ENCODE peak calls at places on chromosomes 3 and 15, in eight cellular contexts. J is small intestine; K is H1; O is astrocyte; I is heart left ventricle; P is A673; D is CD4-positive, CD25-positive, alpha-beta regulatory T cell; F is CD8-positive, alpha-beta memory T cell. E is an unnamed sample.

GRCh38 chr3:15356186-15356585 is 23.8 kb upstream of the SH3BP5 start:
- DNase-seq in J (no peak), K (no peak), O (peak; percentile 69), I (no peak), P (no peak), D (no peak), F (no peak), E (no peak)

GRCh38 chr3:55880357-55880756 is 393.3 kb upstream of the WNT5A start:
- DNase-seq in J (no peak), K (no peak), O (no peak), I (no peak), P (no peak), D (no peak), F (no peak), E (no peak)

GRCh38 chr15:47820780-47821319 is 103.5 kb downstream of the SEMA6D start:
- DNase-seq in J (no peak), K (no peak), O (peak; percentile 94), I (no peak), P (no peak), D (no peak), F (no peak), E (no peak)

GRCh38 chr3:98039322-98040024 is 4.4 kb upstream of the GABRR3 start:
- DNase-seq in J (peak; percentile 79), K (peak; percentile 81), O (peak; percentile 72), I (no peak), P (peak; percentile 86), D (peak; percentile 88), F (peak; percentile 82), E (no peak)

GRCh38 chr15:92391640-92392039 is 2.0 kb upstream of the ST8SIA2 start:
- DNase-seq in J (peak; percentile 32), K (peak; percentile 60), O (peak; percentile 28), I (no peak), P (peak; percentile 47), D (no peak), F (no peak), E (no peak)

GRCh38 chr3:13145131-13145825 is 72.0 kb upstream of the IQSEC1 start:
- DNase-seq in J (no peak), K (no peak), O (no peak), I (peak; percentile 38), P (no peak), D (no peak), F (no peak), E (no peak)

GRCh38 chr3:166187237-166187636 is 350.0 kb upstream of the BCHE start:
- DNase-seq in J (no peak), K (no peak), O (no peak), I (no peak), P (no peak), D (no peak), F (no peak), E (no peak)

GRCh38 chr15:72782993-72783562 is 480 bp downstream of the ADPGK start:
- DNase-seq in J (peak; percentile 41), K (no peak), O (no peak), I (no peak), P (no peak), D (peak; percentile 67), F (peak; percentile 49), E (peak; percentile 71)

GRCh38 chr15:74423443-74424257 is 10.1 kb downstream of the SEMA7A start:
- DNase-seq in J (no peak), K (no peak), O (no peak), I (no peak), P (no peak), D (no peak), F (no peak), E (no peak)

GRCh38 chr3:193906849-193907410 is 229.0 kb upstream of the HES1 start:
- DNase-seq in J (no peak), K (no peak), O (no peak), I (no peak), P (no peak), D (no peak), F (no peak), E (no peak)

GRCh38 chr3:46393554-46394434 is 13.1 kb downstream of the CCR5AS start:
- DNase-seq in J (no peak), K (no peak), O (no peak), I (no peak), P (peak; percentile 22), D (no peak), F (no peak), E (peak; percentile 56)

GRCh38 chr3:183253961-183254815 is 1.1 kb downstream of the B3GNT5 start:
- DNase-seq in J (peak; percentile 19), K (peak; percentile 78), O (peak; percentile 19), I (peak; percentile 78), P (peak; percentile 49), D (peak; percentile 10), F (peak; percentile 3), E (peak; percentile 74)

GRCh38 chr15:61743352-61743909 is 316.8 kb downstream of the VPS13C start:
- DNase-seq in J (no peak), K (no peak), O (no peak), I (no peak), P (no peak), D (no peak), F (no peak), E (no peak)

GRCh38 chr3:188568750-188569149 is 414.8 kb downstream of the LPP start:
- DNase-seq in J (no peak), K (no peak), O (peak; percentile 64), I (no peak), P (no peak), D (no peak), F (peak; percentile 44), E (no peak)

GRCh38 chr15:71784719-71785118 is 25.6 kb upstream of the NR2E3 start:
- DNase-seq in J (no peak), K (peak; percentile 85), O (no peak), I (no peak), P (peak; percentile 28), D (no peak), F (no peak), E (no peak)

DNA sequence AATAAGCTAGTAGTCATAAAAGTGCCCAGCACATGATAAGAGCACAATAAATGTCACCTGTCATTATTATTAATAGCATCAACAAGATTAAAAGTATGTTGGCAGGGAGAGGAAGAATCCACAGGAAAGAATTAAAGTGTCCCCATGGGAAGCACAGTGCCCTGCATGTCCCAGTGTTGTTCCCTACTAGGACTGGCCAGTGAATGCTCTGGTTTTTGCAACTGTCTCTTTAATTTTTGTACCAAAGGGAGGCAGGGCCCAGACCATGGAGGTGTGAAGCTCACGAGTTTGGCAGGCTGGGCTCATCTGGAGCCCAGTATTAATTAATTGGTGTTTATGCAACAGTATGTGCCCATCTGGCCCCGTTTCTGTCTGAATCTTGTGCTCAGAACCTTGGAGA is 72.0 kb upstream of the SPATA12 start:
- DNase-seq in J (peak; percentile 58), K (no peak), O (no peak), I (no peak), P (no peak), D (no peak), F (no peak), E (no peak)
- H3K27ac ChIP-seq in J (no peak overlapping the region), K (no peak overlapping the region), O (no peak overlapping the region), I (peak overlapping the region; percentile 13), P (no peak overlapping the region), D (no peak overlapping the region), F (no peak overlapping the region), E (peak overlapping the region; percentile 2)

DNA sequence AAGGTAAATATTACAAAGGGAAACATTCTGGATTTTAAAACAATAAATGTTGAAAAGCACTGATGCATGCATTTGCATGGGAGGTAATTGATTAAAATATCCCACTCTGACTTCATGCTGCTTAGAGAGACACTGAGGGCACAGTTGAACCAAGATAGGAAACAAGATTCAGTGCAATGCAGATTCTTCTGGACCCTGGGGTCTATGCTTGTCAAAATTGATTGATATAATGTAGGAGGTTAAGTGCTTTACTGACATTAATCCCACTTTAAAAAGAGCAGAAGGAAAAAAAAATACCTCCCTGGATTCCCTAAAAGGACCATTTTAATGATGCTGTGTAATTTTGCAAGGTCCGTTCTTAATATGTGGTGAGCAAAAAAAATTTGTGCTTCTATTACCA is 454.2 kb downstream of the GABRB3 start:
- DNase-seq in J (no peak), K (no peak), O (no peak), I (no peak), P (no peak), D (no peak), F (no peak), E (no peak)
- H3K9me3 ChIP-seq in J (no peaks in the 10 kb centered on the region), K (peaks cover 13% of the 10 kb centered on the region), O (no peaks in the 10 kb centered on the region), I (no peaks in the 10 kb centered on the region), P (peaks cover 43% of the 10 kb centered on the region), D (no peaks in the 10 kb centered on the region), F (no peaks in the 10 kb centered on the region), E (no peaks in the 10 kb centered on the region)

GRCh38 chr3:47578119-47578630 is 490 bp downstream of the CSPG5 start:
- DNase-seq in J (peak; percentile 19), K (peak; percentile 77), O (no peak), I (peak; percentile 68), P (peak; percentile 22), D (peak; percentile 24), F (peak; percentile 34), E (peak; percentile 60)
- H3K27ac ChIP-seq in J (no peak overlapping the region), K (no peak overlapping the region), O (no peak overlapping the region), I (no peak overlapping the region), P (peak overlapping the region; percentile 59), D (no peak overlapping the region), F (no peak overlapping the region), E (no peak overlapping the region)

DNA sequence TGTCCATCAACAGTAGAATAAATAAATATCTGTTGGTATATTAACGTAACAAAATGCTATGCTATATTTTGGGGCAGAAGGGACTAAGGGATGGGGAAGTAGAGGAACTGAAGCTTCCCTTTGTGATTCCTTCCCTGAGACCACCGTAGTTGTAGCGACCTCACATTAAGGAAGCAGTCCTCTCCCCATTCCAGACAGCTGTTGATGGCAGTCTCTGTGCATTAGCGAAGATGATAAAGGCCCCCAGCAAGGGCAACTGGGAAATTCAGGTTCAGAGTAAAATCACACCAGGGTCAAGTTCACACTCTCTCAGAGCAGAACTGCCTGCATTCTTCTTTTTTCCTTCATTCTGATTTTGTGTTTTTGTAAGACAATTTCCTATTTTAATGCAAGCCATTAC is 259.0 kb downstream of the MEX3B start:
- DNase-seq in J (no peak), K (no peak), O (no peak), I (no peak), P (no peak), D (no peak), F (no peak), E (no peak)
- H3K9me3 ChIP-seq in J (no peaks in the 10 kb centered on the region), K (peaks cover 4% of the 10 kb centered on the region), O (peaks cover 5% of the 10 kb centered on the region), I (no peaks in the 10 kb centered on the region), P (no peaks in the 10 kb centered on the region), D (no peaks in the 10 kb centered on the region), F (no peaks in the 10 kb centered on the region), E (no peaks in the 10 kb centered on the region)

GRCh38 chr15:95174281-95174680 is 942.9 kb downstream of the MCTP2 start:
- DNase-seq in J (no peak), K (no peak), O (peak; percentile 27), I (no peak), P (no peak), D (no peak), F (no peak), E (no peak)
- H3K27ac ChIP-seq in J (no peak overlapping the region), K (no peak overlapping the region), O (no peak overlapping the region), I (peak overlapping the region; percentile 17), P (no peak overlapping the region), D (no peak overlapping the region), F (no peak overlapping the region), E (no peak overlapping the region)

DNA sequence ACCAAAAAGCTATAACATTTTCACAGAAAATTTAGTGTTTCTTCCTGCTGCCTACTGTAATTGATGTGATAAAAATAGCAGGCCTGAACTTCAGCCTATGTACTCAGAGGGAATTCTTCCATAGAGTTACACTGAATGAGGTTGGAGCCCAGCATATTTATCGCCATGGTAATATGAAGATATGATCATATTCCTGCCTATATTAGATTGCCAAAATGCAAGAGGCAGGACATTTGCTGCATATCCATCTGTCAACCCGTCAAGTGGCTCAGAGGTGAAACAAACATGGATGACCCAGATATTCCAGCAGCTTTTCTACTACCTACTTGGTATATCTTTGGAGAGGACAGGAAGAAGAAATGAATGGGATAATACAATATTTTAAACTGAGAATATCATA is 1150.6 kb downstream of the TBL1XR1 start:
- DNase-seq in J (no peak), K (no peak), O (no peak), I (no peak), P (no peak), D (no peak), F (no peak), E (no peak)
- H3K9me3 ChIP-seq in J (no peaks in the 10 kb centered on the region), K (no peaks in the 10 kb centered on the region), O (no peaks in the 10 kb centered on the region), I (no peaks in the 10 kb centered on the region), P (no peaks in the 10 kb centered on the region), D (no peaks in the 10 kb centered on the region), F (no peaks in the 10 kb centered on the region), E (no peaks in the 10 kb centered on the region)